ENCODE peak calls at places on chromosomes 13 and 19, in nine cellular contexts. Y is fibroblast of the aortic adventitia, I is Right ventricle myocardium superior, Q is nephron progenitor cell, X is islet precursor cell, C is AG04450, L is activated gamma-delta T cell, O is left ventricle myocardium inferior, G is SJSA1. M is an unnamed sample.

GRCh38 chr13:99528547-99528946 is 27.3 kb downstream of the TM9SF2 start:
- DNase-seq in O (no peak), Q (no peak), X (no peak), L (no peak), I (no peak), Y (no peak), G (no peak), C (no peak), M (no peak)

GRCh38 chr19:38663156-38663651 is 15.8 kb downstream of the ACTN4 start:
- DNase-seq in X (no peak), L (no peak), O (no peak), C (no peak), Q (peak), G (no peak), Y (no peak), I (no peak), M (no peak)

GRCh38 chr13:98089246-98089645 is 53.6 kb upstream of the FARP1 start:
- DNase-seq in G (no peak), C (no peak), O (no peak), Q (no peak), L (no peak), X (no peak), I (no peak), Y (peak), M (no peak)

GRCh38 chr13:110140099-110140498 is 166.9 kb downstream of the COL4A1 start:
- DNase-seq in X (no peak), G (no peak), I (no peak), C (no peak), Y (no peak), L (no peak), O (no peak), Q (no peak), M (no peak)

GRCh38 chr19:497476-497860 is 1.2 kb downstream of the MADCAM1 start:
- DNase-seq in Y (no peak), I (no peak), L (no peak), O (no peak), C (no peak), G (no peak), Q (peak), X (no peak), M (no peak)

GRCh38 chr19:49361438-49362047 is 673 bp downstream of the TEAD2 start:
- DNase-seq in I (peak), O (peak), X (peak), C (peak), G (peak), Q (peak), Y (peak), L (no peak), M (peak)

GRCh38 chr13:36098080-36098479 is 33.1 kb downstream of the DCLK1 start:
- DNase-seq in X (no peak), G (no peak), L (no peak), O (no peak), C (no peak), I (no peak), Q (no peak), Y (peak), M (no peak)

GRCh38 chr13:84641491-84641890 is 759.2 kb upstream of the SLITRK1 start:
- DNase-seq in L (no peak), G (no peak), X (no peak), Y (peak), I (no peak), C (no peak), Q (no peak), O (no peak), M (no peak)

GRCh38 chr19:4369888-4370260 is 26.5 kb downstream of the MPND start:
- DNase-seq in Q (peak), C (no peak), L (peak), G (no peak), I (peak), O (no peak), X (peak), Y (no peak), M (no peak)

GRCh38 chr19:41328818-41329220 is 18.8 kb downstream of the CCDC97 start:
- DNase-seq in Q (no peak), L (no peak), Y (no peak), I (no peak), O (no peak), G (no peak), X (no peak), C (no peak), M (no peak)

GRCh38 chr13:33633701-33634525 is 184.0 kb upstream of the RFC3 start:
- DNase-seq in Y (peak), O (no peak), C (no peak), G (no peak), I (no peak), L (no peak), X (no peak), Q (no peak), M (no peak)

GRCh38 chr13:110250258-110250891 is 56.6 kb downstream of the COL4A1 start:
- DNase-seq in C (no peak), Y (peak), O (peak), G (peak), X (no peak), Q (no peak), I (peak), L (no peak), M (peak)

GRCh38 chr19:49443366-49444099 is 2.2 kb upstream of the SLC17A7 start:
- DNase-seq in I (peak), X (peak), C (peak), Q (peak), G (peak), O (peak), Y (peak), L (peak), M (peak)

GRCh38 chr13:84684804-84685203 is 802.5 kb upstream of the SLITRK1 start:
- DNase-seq in X (no peak), Q (no peak), L (no peak), I (no peak), O (no peak), C (no peak), Y (no peak), G (no peak), M (no peak)

GRCh38 chr13:72505376-72505775 is 222.1 kb downstream of the MZT1 start:
- DNase-seq in Y (no peak), C (no peak), Q (no peak), L (no peak), G (no peak), O (no peak), I (no peak), X (no peak), M (no peak)

GRCh38 chr19:37074819-37075362 is 3.3 kb upstream of the ZNF420 start:
- DNase-seq in Y (peak), X (no peak), Q (no peak), G (no peak), C (no peak), O (no peak), L (no peak), I (no peak), M (no peak)

GRCh38 chr13:19845758-19846157 is 17.7 kb downstream of the ZMYM5 start:
- DNase-seq in C (peak), L (no peak), X (peak), O (no peak), I (no peak), G (peak), Q (no peak), Y (peak), M (peak)

GRCh38 chr19:36997843-36998235 is 80.4 kb upstream of the ZNF420 start:
- DNase-seq in C (no peak), L (no peak), G (no peak), I (no peak), O (no peak), Y (no peak), X (no peak), Q (no peak), M (no peak)

GRCh38 chr19:46704379-46705076 is 12.4 kb downstream of the PRKD2 start:
- DNase-seq in G (no peak), X (peak), L (peak), Q (peak), I (peak), Y (peak), C (no peak), O (peak), M (no peak)

GRCh38 chr19:28482221-28482620 is 730.7 kb downstream of the UQCRFS1 start:
- DNase-seq in Q (no peak), I (no peak), L (no peak), X (peak), G (no peak), O (no peak), C (no peak), Y (peak), M (no peak)

GRCh38 chr13:105452895-105453294 is 1082.6 kb downstream of the EFNB2 start:
- DNase-seq in Y (no peak), G (no peak), C (no peak), L (no peak), X (no peak), Q (no peak), O (no peak), I (no peak), M (no peak)

GRCh38 chr13:24670927-24671326 is 9.3 kb upstream of the ATP12A start:
- DNase-seq in Y (peak), G (no peak), X (peak), I (no peak), Q (peak), O (no peak), L (no peak), C (no peak), M (no peak)

GRCh38 chr19:50362656-50363424 is 2.6 kb downstream of the NAPSA start:
- DNase-seq in G (no peak), X (no peak), L (no peak), O (no peak), C (no peak), Q (no peak), Y (no peak), I (no peak), M (no peak)

GRCh38 chr13:113656831-113657671 is 947 bp downstream of the ATP4B start:
- DNase-seq in L (no peak), O (peak), Y (no peak), I (peak), X (peak), Q (no peak), C (no peak), G (peak), M (no peak)

GRCh38 chr19:41994994-41995958 is 1.2 kb upstream of the ATP1A3 start:
- DNase-seq in O (no peak), I (no peak), Q (no peak), L (no peak), Y (no peak), X (no peak), G (no peak), C (no peak), M (no peak)

GRCh38 chr13:47426126-47426849 is 529.4 kb upstream of the HTR2A start:
- DNase-seq in Q (no peak), Y (peak), L (no peak), I (peak), C (no peak), O (peak), X (no peak), G (peak), M (no peak)

GRCh38 chr13:98184796-98185195 is 7.7 kb upstream of the RNF113B start:
- DNase-seq in Y (no peak), I (no peak), O (no peak), Q (no peak), G (no peak), L (no peak), C (no peak), X (no peak), M (no peak)